ENCODE peak calls at places on chromosome 7, in four cellular contexts. T is Peyer's patch, J is adrenal gland, Z is heart left ventricle. Y is an unnamed sample.

GRCh38 chr7:111953611-111954010 is 252.6 kb downstream of the DOCK4 start:
- DNase-seq in T (no peak), J (no peak), Z (no peak), Y (no peak)

GRCh38 chr7:138525757-138526156 is 65.7 kb downstream of the TRIM24 start:
- DNase-seq in T (no peak), J (no peak), Z (no peak), Y (no peak)

GRCh38 chr7:123633553-123633952 is 22.1 kb upstream of the LMOD2 start:
- DNase-seq in T (no peak), J (no peak), Z (no peak), Y (no peak)

GRCh38 chr7:18607025-18607424 is 111.5 kb downstream of the HDAC9 start:
- DNase-seq in T (no peak), J (no peak), Z (no peak), Y (no peak)

GRCh38 chr7:24729365-24730017 is 27.8 kb downstream of the GSDME start:
- DNase-seq in T (no peak), J (no peak), Z (no peak), Y (no peak)

GRCh38 chr7:46191296-46191695 is 270.2 kb upstream of the IGFBP3 start:
- DNase-seq in T (no peak), J (no peak), Z (no peak), Y (no peak)

GRCh38 chr7:76343294-76343930 is 15.4 kb downstream of the YWHAG start:
- DNase-seq in T (no peak), J (no peak), Z (no peak), Y (no peak)

GRCh38 chr7:112547916-112548315 is 67.1 kb downstream of the LSMEM1 start:
- DNase-seq in T (no peak), J (no peak), Z (no peak), Y (no peak)

GRCh38 chr7:98283127-98283886 is 1.8 kb downstream of the BRI3 start:
- DNase-seq in T (peak; percentile 78), J (no peak), Z (peak; percentile 64), Y (no peak)

GRCh38 chr7:75762350-75762917 is 9.6 kb downstream of the CCL26 start:
- DNase-seq in T (no peak), J (no peak), Z (no peak), Y (no peak)

GRCh38 chr7:4716946-4717694 is 35.0 kb downstream of the FOXK1 start:
- DNase-seq in T (no peak), J (no peak), Z (no peak), Y (no peak)

GRCh38 chr7:4714767-4715384 is 32.8 kb downstream of the FOXK1 start:
- DNase-seq in T (no peak), J (no peak), Z (no peak), Y (no peak)

GRCh38 chr7:4714161-4714700 is 32.1 kb downstream of the FOXK1 start:
- DNase-seq in T (no peak), J (no peak), Z (no peak), Y (no peak)

GRCh38 chr7:4713183-4713784 is 31.2 kb downstream of the FOXK1 start:
- DNase-seq in T (no peak), J (no peak), Z (no peak), Y (no peak)

GRCh38 chr7:4715385-4715770 is 33.3 kb downstream of the FOXK1 start:
- DNase-seq in T (no peak), J (peak; percentile 77), Z (peak; percentile 84), Y (no peak)
- H3K4me3 ChIP-seq in T (no peak overlapping the region), J (no peak overlapping the region), Z (no peak overlapping the region), Y (no peak overlapping the region)

GRCh38 chr7:92155108-92155755 is 21.0 kb upstream of the CYP51A1 start:
- DNase-seq in T (no peak), J (no peak), Z (no peak), Y (no peak)
- TF ChIP-seq POLR2A in T (no peak), J (no peak), Z (no peak), Y (no peak)

GRCh38 chr7:73439305-73439704 is 5.7 kb downstream of the FZD9 start:
- DNase-seq in T (no peak), J (no peak), Z (no peak), Y (no peak)
- H3K36me3 ChIP-seq in T (no peaks in the 10 kb centered on the region), J (no peaks in the 10 kb centered on the region), Z (peaks cover 54% of the 10 kb centered on the region), Y (no peaks in the 10 kb centered on the region)

GRCh38 chr7:107613439-107613838 is 33.4 kb downstream of the BCAP29 start:
- DNase-seq in T (no peak), J (no peak), Z (no peak), Y (no peak)

GRCh38 chr7:107614425-107614824 is 34.4 kb downstream of the BCAP29 start:
- DNase-seq in T (no peak), J (no peak), Z (no peak), Y (no peak)

GRCh38 chr7:107615910-107616680 is 36.0 kb downstream of the BCAP29 start:
- DNase-seq in T (no peak), J (no peak), Z (no peak), Y (no peak)

GRCh38 chr7:107610353-107610752 is 30.3 kb downstream of the BCAP29 start:
- DNase-seq in T (no peak), J (no peak), Z (no peak), Y (no peak)

GRCh38 chr7:107613948-107614347 is 33.9 kb downstream of the BCAP29 start:
- DNase-seq in T (no peak), J (no peak), Z (no peak), Y (no peak)
- H3K4me3 ChIP-seq in T (no peak overlapping the region), J (no peak overlapping the region), Z (no peak overlapping the region), Y (no peak overlapping the region)

DNA sequence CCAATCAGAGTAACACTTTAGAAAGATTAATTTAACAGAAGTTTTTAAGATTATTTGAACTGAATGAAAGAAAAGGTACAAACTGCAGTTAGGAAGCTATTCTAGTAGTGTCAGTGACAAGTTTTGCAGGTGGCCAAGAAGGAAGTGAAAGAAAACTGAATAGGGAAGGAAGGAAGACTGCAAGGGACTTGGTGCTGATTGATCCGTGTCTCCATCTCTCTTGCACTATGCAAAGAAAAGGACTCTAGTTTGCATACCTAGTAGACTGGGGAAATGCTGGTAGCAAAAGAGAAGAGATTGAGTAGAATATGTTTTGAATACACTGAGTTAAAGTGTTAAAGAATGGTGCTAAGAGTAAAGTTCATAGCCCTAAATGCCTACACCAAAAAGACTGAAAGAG is 33.0 kb downstream of the OR6V1 start:
- DNase-seq in T (no peak), J (no peak), Z (no peak), Y (no peak)
- TF ChIP-seq POLR2A in T (no peak), J (no peak), Z (no peak), Y (no peak)

DNA sequence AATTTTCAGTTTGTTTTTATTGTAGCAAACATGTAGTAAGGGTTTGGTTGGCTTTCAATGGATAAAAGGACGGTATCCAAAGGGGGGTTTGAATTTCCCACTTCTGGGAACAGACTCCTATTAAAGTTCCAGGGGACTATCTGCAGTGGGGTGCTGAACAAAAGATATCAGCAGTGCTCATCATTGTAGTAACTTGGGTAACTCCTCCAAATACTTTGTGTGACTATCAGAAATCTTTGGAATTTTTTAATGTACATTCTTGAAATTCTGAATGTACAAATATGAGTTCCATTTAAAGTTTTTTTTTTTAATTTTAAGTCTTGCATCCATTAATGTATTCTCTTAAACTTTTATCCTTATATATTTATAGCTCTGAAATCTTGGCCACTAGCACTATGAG is 42.1 kb downstream of the CYP51A1 start:
- DNase-seq in T (no peak), J (no peak), Z (no peak), Y (no peak)
- H3K36me3 ChIP-seq in T (no peaks in the 10 kb centered on the region), J (no peaks in the 10 kb centered on the region), Z (peaks cover 99% of the 10 kb centered on the region), Y (no peaks in the 10 kb centered on the region)

GRCh38 chr7:151867912-151868804 is 8.8 kb downstream of the PRKAG2 start:
- DNase-seq in T (no peak), J (no peak), Z (peak; percentile 85), Y (peak; percentile 81)
- H3K4me3 ChIP-seq in T (no peak overlapping the region), J (no peak overlapping the region), Z (peak overlapping the region; percentile 34), Y (no peak overlapping the region)

DNA sequence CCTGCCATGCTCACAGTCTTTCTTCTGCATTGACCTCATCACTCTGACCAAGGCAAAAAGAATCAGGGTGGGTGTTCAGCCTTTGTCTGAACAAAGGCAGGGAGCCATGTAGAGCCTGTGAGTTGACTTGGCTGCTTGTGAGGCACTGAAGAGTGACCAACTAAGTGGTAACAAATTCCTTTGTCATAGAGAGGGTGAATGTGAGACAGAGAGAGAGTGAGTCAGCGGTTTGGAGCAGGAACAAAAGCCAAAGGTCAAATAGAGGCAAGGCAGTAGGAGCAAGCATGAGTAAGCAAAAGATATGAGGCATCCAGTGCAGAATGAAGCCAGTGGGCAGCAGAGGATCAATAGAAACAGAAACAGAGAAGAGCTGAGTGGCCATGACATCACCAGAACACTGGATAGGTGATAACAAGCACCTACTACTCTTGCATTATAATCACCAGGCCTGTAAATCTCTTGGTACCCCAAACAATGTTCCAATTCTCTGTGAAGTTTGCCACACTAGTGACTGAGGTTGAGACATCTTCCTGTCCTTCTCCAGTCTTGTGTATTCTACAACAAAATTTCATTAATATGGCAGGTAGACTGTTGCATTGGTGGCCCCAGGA is 116.2 kb upstream of the LAMB4 start:
- DNase-seq in T (peak; percentile 46), J (peak; percentile 90), Z (no peak), Y (no peak)
- TF ChIP-seq POLR2A in T (no peak), J (no peak), Z (no peak), Y (no peak)

GRCh38 chr7:102232686-102233286 is 53.9 kb upstream of the SH2B2 start:
- DNase-seq in T (no peak), J (no peak), Z (no peak), Y (no peak)

GRCh38 chr7:102236592-102237287 is 49.9 kb upstream of the SH2B2 start:
- DNase-seq in T (peak; percentile 67), J (peak; percentile 76), Z (peak; percentile 59), Y (peak; percentile 73)

GRCh38 chr7:102236102-102236501 is 50.6 kb upstream of the SH2B2 start:
- DNase-seq in T (no peak), J (no peak), Z (no peak), Y (no peak)

GRCh38 chr7:102234131-102234530 is 52.5 kb upstream of the SH2B2 start:
- DNase-seq in T (no peak), J (no peak), Z (no peak), Y (no peak)

GRCh38 chr7:102234801-102235550 is 51.7 kb upstream of the SH2B2 start:
- DNase-seq in T (no peak), J (no peak), Z (no peak), Y (no peak)
- H3K36me3 ChIP-seq in T (no peaks in the 10 kb centered on the region), J (no peaks in the 10 kb centered on the region), Z (peaks cover 57% of the 10 kb centered on the region), Y (no peaks in the 10 kb centered on the region)